ENCODE peak calls at places on chromosome 15, in ten cellular contexts. One of them, this sample, is unnamed.

GRCh38 chr15:25188051-25188450 is 233.3 kb downstream of the SNRPN start:
- DNase-seq in SHP77: no peak
- DNase-seq in H7: no peak
- DNase-seq in adipocyte: no peak
- DNase-seq in nephron progenitor cell: no peak
- DNase-seq in GM12891: no peak
- DNase-seq in HCEC 1CT: no peak
- DNase-seq in GM12865: no peak
- DNase-seq in head of caudate nucleus: no peak
- DNase-seq in skeletal muscle cell: no peak
- DNase-seq in this sample: no peak

GRCh38 chr15:75036269-75036668 is 12.9 kb downstream of the PPCDC start:
- DNase-seq in skeletal muscle cell: no peak
- DNase-seq in SHP77: no peak
- DNase-seq in nephron progenitor cell: no peak
- DNase-seq in HCEC 1CT: peak
- DNase-seq in GM12891: no peak
- DNase-seq in GM12865: no peak
- DNase-seq in adipocyte: no peak
- DNase-seq in H7: peak
- DNase-seq in head of caudate nucleus: no peak
- DNase-seq in this sample: peak

GRCh38 chr15:66940368-66940767 is 125.0 kb upstream of the SMAD3 start:
- DNase-seq in skeletal muscle cell: no peak
- DNase-seq in SHP77: no peak
- DNase-seq in adipocyte: no peak
- DNase-seq in GM12865: peak
- DNase-seq in nephron progenitor cell: no peak
- DNase-seq in GM12891: peak
- DNase-seq in H7: no peak
- DNase-seq in HCEC 1CT: peak
- DNase-seq in head of caudate nucleus: no peak
- DNase-seq in this sample: no peak

GRCh38 chr15:78808550-78808949 is 2.7 kb downstream of the ADAMTS7 start:
- DNase-seq in adipocyte: peak
- DNase-seq in GM12891: peak
- DNase-seq in head of caudate nucleus: no peak
- DNase-seq in HCEC 1CT: peak
- DNase-seq in nephron progenitor cell: no peak
- DNase-seq in skeletal muscle cell: no peak
- DNase-seq in GM12865: peak
- DNase-seq in H7: peak
- DNase-seq in SHP77: no peak
- DNase-seq in this sample: peak

GRCh38 chr15:41932101-41932500 is 38.2 kb upstream of the SPTBN5 start:
- DNase-seq in SHP77: no peak
- DNase-seq in GM12865: no peak
- DNase-seq in HCEC 1CT: no peak
- DNase-seq in head of caudate nucleus: no peak
- DNase-seq in H7: no peak
- DNase-seq in GM12891: no peak
- DNase-seq in nephron progenitor cell: no peak
- DNase-seq in skeletal muscle cell: no peak
- DNase-seq in adipocyte: no peak
- DNase-seq in this sample: no peak

GRCh38 chr15:75335705-75336355 is at the start of gene COMMD4:
- DNase-seq in GM12865: peak
- DNase-seq in skeletal muscle cell: peak
- DNase-seq in nephron progenitor cell: peak
- DNase-seq in SHP77: peak
- DNase-seq in head of caudate nucleus: peak
- DNase-seq in H7: peak
- DNase-seq in adipocyte: peak
- DNase-seq in GM12891: peak
- DNase-seq in HCEC 1CT: peak
- DNase-seq in this sample: peak

GRCh38 chr15:97761124-97761523 is 199.4 kb upstream of the ARRDC4 start:
- DNase-seq in adipocyte: no peak
- DNase-seq in GM12891: no peak
- DNase-seq in nephron progenitor cell: no peak
- DNase-seq in HCEC 1CT: no peak
- DNase-seq in H7: no peak
- DNase-seq in SHP77: no peak
- DNase-seq in GM12865: no peak
- DNase-seq in skeletal muscle cell: no peak
- DNase-seq in head of caudate nucleus: no peak
- DNase-seq in this sample: no peak

GRCh38 chr15:74136584-74137543 is 6.5 kb downstream of the ISLR2 start:
- DNase-seq in head of caudate nucleus: no peak
- DNase-seq in SHP77: no peak
- DNase-seq in adipocyte: no peak
- DNase-seq in skeletal muscle cell: no peak
- DNase-seq in GM12865: no peak
- DNase-seq in nephron progenitor cell: no peak
- DNase-seq in HCEC 1CT: no peak
- DNase-seq in H7: no peak
- DNase-seq in GM12891: no peak
- DNase-seq in this sample: no peak

GRCh38 chr15:49082960-49083359 is 36.7 kb upstream of the SECISBP2L start:
- DNase-seq in H7: no peak
- DNase-seq in skeletal muscle cell: no peak
- DNase-seq in HCEC 1CT: peak
- DNase-seq in GM12891: no peak
- DNase-seq in nephron progenitor cell: no peak
- DNase-seq in adipocyte: peak
- DNase-seq in head of caudate nucleus: no peak
- DNase-seq in GM12865: no peak
- DNase-seq in SHP77: no peak
- DNase-seq in this sample: peak

GRCh38 chr15:84570164-84570692 is 30.6 kb upstream of the ZSCAN2 start:
- DNase-seq in H7: peak
- DNase-seq in HCEC 1CT: peak
- DNase-seq in GM12891: peak
- DNase-seq in head of caudate nucleus: peak
- DNase-seq in skeletal muscle cell: no peak
- DNase-seq in SHP77: no peak
- DNase-seq in adipocyte: peak
- DNase-seq in nephron progenitor cell: no peak
- DNase-seq in GM12865: peak
- DNase-seq in this sample: peak

GRCh38 chr15:58551764-58552504 is 120.1 kb downstream of the LIPC start:
- DNase-seq in HCEC 1CT: peak
- DNase-seq in GM12891: no peak
- DNase-seq in skeletal muscle cell: peak
- DNase-seq in nephron progenitor cell: no peak
- DNase-seq in SHP77: no peak
- DNase-seq in H7: peak
- DNase-seq in GM12865: peak
- DNase-seq in head of caudate nucleus: peak
- DNase-seq in adipocyte: peak
- DNase-seq in this sample: peak

GRCh38 chr15:55715355-55716076 is 27.4 kb downstream of the PRTG start:
- DNase-seq in nephron progenitor cell: no peak
- DNase-seq in GM12891: no peak
- DNase-seq in SHP77: no peak
- DNase-seq in H7: peak
- DNase-seq in skeletal muscle cell: no peak
- DNase-seq in adipocyte: peak
- DNase-seq in GM12865: no peak
- DNase-seq in HCEC 1CT: no peak
- DNase-seq in head of caudate nucleus: no peak
- DNase-seq in this sample: no peak

GRCh38 chr15:66982250-66982649 is 83.2 kb upstream of the SMAD3 start:
- DNase-seq in HCEC 1CT: no peak
- DNase-seq in SHP77: no peak
- DNase-seq in adipocyte: no peak
- DNase-seq in head of caudate nucleus: no peak
- DNase-seq in H7: no peak
- DNase-seq in nephron progenitor cell: no peak
- DNase-seq in GM12891: no peak
- DNase-seq in GM12865: no peak
- DNase-seq in skeletal muscle cell: no peak
- DNase-seq in this sample: no peak

GRCh38 chr15:42728975-42729374 is 8.0 kb downstream of the CDAN1 start:
- DNase-seq in H7: peak
- DNase-seq in head of caudate nucleus: no peak
- DNase-seq in HCEC 1CT: no peak
- DNase-seq in SHP77: no peak
- DNase-seq in skeletal muscle cell: no peak
- DNase-seq in GM12891: no peak
- DNase-seq in adipocyte: no peak
- DNase-seq in nephron progenitor cell: no peak
- DNase-seq in GM12865: no peak
- DNase-seq in this sample: no peak

GRCh38 chr15:99115300-99116215 is 10.7 kb downstream of the SYNM start:
- DNase-seq in H7: no peak
- DNase-seq in nephron progenitor cell: no peak
- DNase-seq in adipocyte: no peak
- DNase-seq in GM12865: no peak
- DNase-seq in GM12891: no peak
- DNase-seq in HCEC 1CT: no peak
- DNase-seq in SHP77: no peak
- DNase-seq in head of caudate nucleus: no peak
- DNase-seq in skeletal muscle cell: no peak
- DNase-seq in this sample: no peak

GRCh38 chr15:51888593-51889195 is 59.2 kb downstream of the TMOD3 start:
- DNase-seq in H7: peak
- DNase-seq in head of caudate nucleus: no peak
- DNase-seq in SHP77: peak
- DNase-seq in skeletal muscle cell: no peak
- DNase-seq in adipocyte: peak
- DNase-seq in nephron progenitor cell: no peak
- DNase-seq in GM12891: no peak
- DNase-seq in HCEC 1CT: peak
- DNase-seq in GM12865: peak
- DNase-seq in this sample: peak

GRCh38 chr15:22231603-22232002 is 151.3 kb downstream of the OR4M2 start:
- DNase-seq in nephron progenitor cell: no peak
- DNase-seq in HCEC 1CT: no peak
- DNase-seq in head of caudate nucleus: no peak
- DNase-seq in adipocyte: no peak
- DNase-seq in GM12891: no peak
- DNase-seq in SHP77: no peak
- DNase-seq in GM12865: no peak
- DNase-seq in H7: no peak
- DNase-seq in skeletal muscle cell: no peak
- DNase-seq in this sample: no peak

GRCh38 chr15:67089218-67090193 is 24.1 kb downstream of the SMAD3 start:
- DNase-seq in H7: no peak
- DNase-seq in SHP77: no peak
- DNase-seq in skeletal muscle cell: no peak
- DNase-seq in adipocyte: peak
- DNase-seq in nephron progenitor cell: no peak
- DNase-seq in head of caudate nucleus: no peak
- DNase-seq in HCEC 1CT: peak
- DNase-seq in GM12865: no peak
- DNase-seq in GM12891: no peak
- DNase-seq in this sample: peak

GRCh38 chr15:77228831-77229230 is 157.9 kb upstream of the TSPAN3 start:
- DNase-seq in GM12865: no peak
- DNase-seq in SHP77: no peak
- DNase-seq in nephron progenitor cell: no peak
- DNase-seq in HCEC 1CT: no peak
- DNase-seq in GM12891: no peak
- DNase-seq in skeletal muscle cell: no peak
- DNase-seq in adipocyte: no peak
- DNase-seq in head of caudate nucleus: no peak
- DNase-seq in H7: no peak
- DNase-seq in this sample: no peak

GRCh38 chr15:40845511-40846284 is 1.9 kb downstream of the SPINT1 start:
- DNase-seq in adipocyte: no peak
- DNase-seq in head of caudate nucleus: no peak
- DNase-seq in SHP77: peak
- DNase-seq in GM12865: no peak
- DNase-seq in nephron progenitor cell: no peak
- DNase-seq in skeletal muscle cell: no peak
- DNase-seq in HCEC 1CT: no peak
- DNase-seq in H7: peak
- DNase-seq in GM12891: no peak
- DNase-seq in this sample: peak

GRCh38 chr15:42504631-42505030 is 9.2 kb downstream of the SNAP23 start:
- DNase-seq in H7: no peak
- DNase-seq in GM12891: no peak
- DNase-seq in head of caudate nucleus: no peak
- DNase-seq in GM12865: no peak
- DNase-seq in SHP77: no peak
- DNase-seq in adipocyte: no peak
- DNase-seq in HCEC 1CT: no peak
- DNase-seq in nephron progenitor cell: no peak
- DNase-seq in skeletal muscle cell: no peak
- DNase-seq in this sample: no peak

GRCh38 chr15:101481381-101481705 is 8.2 kb downstream of the PCSK6 start:
- DNase-seq in GM12865: no peak
- DNase-seq in GM12891: no peak
- DNase-seq in nephron progenitor cell: no peak
- DNase-seq in SHP77: no peak
- DNase-seq in adipocyte: no peak
- DNase-seq in head of caudate nucleus: no peak
- DNase-seq in skeletal muscle cell: no peak
- DNase-seq in H7: peak
- DNase-seq in HCEC 1CT: no peak
- DNase-seq in this sample: no peak

GRCh38 chr15:32718822-32719716 is 1.3 kb downstream of the GREM1 start:
- DNase-seq in GM12865: no peak
- DNase-seq in H7: peak
- DNase-seq in adipocyte: peak
- DNase-seq in HCEC 1CT: peak
- DNase-seq in skeletal muscle cell: no peak
- DNase-seq in head of caudate nucleus: peak
- DNase-seq in nephron progenitor cell: peak
- DNase-seq in GM12891: no peak
- DNase-seq in SHP77: no peak
- DNase-seq in this sample: no peak

GRCh38 chr15:63502137-63502801 is 2.1 kb upstream of the USP3 start:
- DNase-seq in adipocyte: no peak
- DNase-seq in GM12865: peak
- DNase-seq in H7: no peak
- DNase-seq in HCEC 1CT: peak
- DNase-seq in GM12891: no peak
- DNase-seq in nephron progenitor cell: no peak
- DNase-seq in head of caudate nucleus: no peak
- DNase-seq in SHP77: no peak
- DNase-seq in skeletal muscle cell: no peak
- DNase-seq in this sample: peak

GRCh38 chr15:98628216-98628615 is 20.1 kb upstream of the IGF1R start:
- DNase-seq in SHP77: no peak
- DNase-seq in GM12891: no peak
- DNase-seq in HCEC 1CT: no peak
- DNase-seq in head of caudate nucleus: no peak
- DNase-seq in GM12865: no peak
- DNase-seq in skeletal muscle cell: no peak
- DNase-seq in adipocyte: peak
- DNase-seq in H7: no peak
- DNase-seq in nephron progenitor cell: no peak
- DNase-seq in this sample: peak

This sample was measured in amniotic epithelial cell.